ENCODE peak calls at places on chromosomes 4 and X, in six cellular contexts. X is uterus, W is stomach, Q is body of pancreas, C is right lobe of liver, G is GM12892. O is an unnamed sample.

GRCh38 chrX:51876441-51876840 is 17.0 kb upstream of the MAGED1 start:
- DNase-seq in C (no peak), Q (no peak), W (no peak), G (no peak), X (no peak), O (no peak)

GRCh38 chrX:28324306-28324705 is 262.9 kb upstream of the IL1RAPL1 start:
- DNase-seq in Q (no peak), G (no peak), C (no peak), X (no peak), W (no peak), O (no peak)

GRCh38 chr4:40316782-40317635 is 18.1 kb upstream of the CHRNA9 start:
- DNase-seq in W (peak; percentile 59), Q (peak; percentile 67), C (no peak), X (peak; percentile 59), G (peak; percentile 39), O (peak; percentile 71)

GRCh38 chr4:10008208-10009005 is 12.9 kb downstream of the SLC2A9 start:
- DNase-seq in C (no peak), W (no peak), X (no peak), G (no peak), Q (no peak), O (no peak)

GRCh38 chrX:41921492-41922124 is 1.7 kb downstream of the CASK start:
- DNase-seq in Q (no peak), W (no peak), X (no peak), G (no peak), C (no peak), O (no peak)

GRCh38 chr4:32958586-32958985 is 2238.4 kb downstream of the PCDH7 start:
- DNase-seq in C (no peak), X (no peak), Q (no peak), W (no peak), G (no peak), O (no peak)

GRCh38 chr4:128241425-128241913 is 46.1 kb downstream of the PGRMC2 start:
- DNase-seq in W (no peak), X (no peak), Q (no peak), C (no peak), G (no peak), O (no peak)

GRCh38 chr4:3518511-3518880 is 13.7 kb downstream of the LRPAP1 start:
- DNase-seq in W (no peak), G (no peak), Q (no peak), C (peak; percentile 18), X (no peak), O (no peak)

GRCh38 chr4:30720021-30720655 is at the start of gene PCDH7:
- DNase-seq in G (peak; percentile 3), W (peak; percentile 37), X (peak; percentile 46), Q (no peak), C (peak; percentile 28), O (no peak)

GRCh38 chr4:47784222-47784621 is 53.6 kb downstream of the CORIN start:
- DNase-seq in W (no peak), Q (no peak), C (no peak), G (no peak), X (no peak), O (no peak)

GRCh38 chr4:48709920-48710319 is 70.2 kb downstream of the FRYL start:
- DNase-seq in X (no peak), C (no peak), G (no peak), W (no peak), Q (no peak), O (no peak)

GRCh38 chr4:10063544-10064300 is 42.4 kb upstream of the SLC2A9 start:
- DNase-seq in Q (peak; percentile 66), G (no peak), X (peak; percentile 50), C (peak; percentile 61), W (peak; percentile 37), O (no peak)

GRCh38 chr4:176387571-176387970 is 67.8 kb downstream of the SPCS3 start:
- DNase-seq in X (no peak), Q (no peak), C (no peak), W (no peak), G (no peak), O (no peak)

GRCh38 chr4:185656467-185656890 is 121.2 kb upstream of the PDLIM3 start:
- DNase-seq in Q (peak; percentile 69), W (peak; percentile 60), X (peak; percentile 30), C (no peak), G (no peak), O (no peak)

GRCh38 chr4:60682901-60683300 is 517.2 kb upstream of the ADGRL3 start:
- DNase-seq in X (no peak), C (no peak), W (no peak), G (no peak), Q (no peak), O (no peak)

GRCh38 chr4:83180469-83180968 is 66.0 kb upstream of the PLAC8 start:
- DNase-seq in C (no peak), G (peak; percentile 15), W (no peak), X (no peak), Q (no peak), O (no peak)

GRCh38 chr4:56424697-56425514 is 10.5 kb downstream of the PPAT start:
- DNase-seq in G (no peak), X (no peak), C (no peak), W (peak; percentile 32), Q (peak; percentile 17), O (no peak)

GRCh38 chr4:77199276-77199675 is 42.3 kb downstream of the CCNG2 start:
- DNase-seq in C (no peak), Q (no peak), W (no peak), X (no peak), G (no peak), O (no peak)

GRCh38 chr4:95268819-95269565 is 279.8 kb downstream of the UNC5C start:
- DNase-seq in G (no peak), X (no peak), Q (no peak), C (no peak), W (no peak), O (no peak)

GRCh38 chrX:48538641-48539344 is 721 bp upstream of the TBC1D25 start:
- DNase-seq in W (no peak), G (no peak), C (no peak), Q (no peak), X (no peak), O (no peak)

GRCh38 chrX:25059273-25059672 is 43.5 kb upstream of the ARX start:
- DNase-seq in Q (no peak), C (no peak), W (no peak), X (no peak), G (no peak), O (no peak)

GRCh38 chr4:137238456-137238855 is 293.8 kb downstream of the PCDH18 start:
- DNase-seq in X (no peak), G (no peak), Q (no peak), C (no peak), W (no peak), O (no peak)

GRCh38 chr4:184955636-184956035 is 62.7 kb upstream of the HELT start:
- DNase-seq in W (no peak), G (peak; percentile 32), C (no peak), X (no peak), Q (no peak), O (no peak)

GRCh38 chr4:29326816-29327215 is 1393.4 kb upstream of the PCDH7 start:
- DNase-seq in Q (no peak), W (no peak), X (no peak), G (no peak), C (no peak), O (no peak)

GRCh38 chr4:151105454-151106032 is 6.1 kb downstream of the RPS3A start:
- DNase-seq in W (no peak), Q (no peak), C (no peak), X (no peak), G (no peak), O (no peak)
- TF ChIP-seq POLR2A in W (no peak), Q (no peak), C (no peak), X (no peak), G (peak; percentile 47), O (no peak)

DNA sequence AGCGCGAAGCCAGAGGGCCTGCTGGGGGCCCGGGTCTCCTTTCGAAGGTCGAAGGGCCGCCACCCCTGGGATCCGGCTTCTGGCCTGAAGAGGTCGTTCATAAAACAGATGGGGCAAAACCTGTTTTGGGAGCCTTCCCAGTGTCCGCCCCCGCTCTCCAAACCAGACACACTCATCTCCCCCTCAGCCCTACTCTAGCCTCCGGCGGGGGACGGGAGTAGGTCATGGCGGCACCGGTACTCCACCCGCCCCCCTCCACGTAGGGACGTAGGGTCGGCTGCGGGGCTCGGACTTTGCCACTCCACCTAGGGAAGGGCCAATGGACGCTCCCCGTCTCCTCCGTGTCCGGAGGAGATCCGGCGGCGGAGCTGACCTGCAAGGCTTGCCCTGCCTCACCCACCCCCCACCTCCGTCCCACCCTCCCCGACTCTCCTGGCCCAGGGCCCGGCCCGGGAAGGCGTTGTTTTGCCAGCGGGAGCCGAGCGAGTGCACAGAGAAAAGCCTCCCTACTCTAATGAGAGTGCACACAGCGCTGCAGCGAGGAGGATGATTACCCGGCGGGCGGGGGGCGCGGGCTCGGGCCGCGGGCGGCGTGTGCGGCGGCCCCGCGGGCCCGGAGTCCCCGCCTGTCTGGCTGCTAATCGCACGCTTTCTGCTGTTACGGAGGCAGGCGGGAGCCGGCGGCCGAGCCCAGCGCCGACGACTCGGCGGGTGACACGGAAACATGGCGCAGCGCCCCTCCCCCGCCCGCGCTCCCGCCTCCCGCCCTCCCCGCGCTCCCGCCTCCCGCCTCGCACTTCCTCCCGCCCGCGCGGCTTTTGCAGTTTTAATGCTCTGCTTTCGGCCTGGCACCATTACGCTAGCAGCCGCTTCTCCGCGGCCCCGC is 8.3 kb upstream of the BCOR start:
- DNase-seq in X (peak; percentile 68), Q (peak; percentile 76), G (peak; percentile 47), W (peak; percentile 77), C (peak; percentile 81), O (no peak)
- TF ChIP-seq POLR2A in X (no peak), Q (no peak), G (no peak), W (no peak), C (no peak), O (no peak)

DNA sequence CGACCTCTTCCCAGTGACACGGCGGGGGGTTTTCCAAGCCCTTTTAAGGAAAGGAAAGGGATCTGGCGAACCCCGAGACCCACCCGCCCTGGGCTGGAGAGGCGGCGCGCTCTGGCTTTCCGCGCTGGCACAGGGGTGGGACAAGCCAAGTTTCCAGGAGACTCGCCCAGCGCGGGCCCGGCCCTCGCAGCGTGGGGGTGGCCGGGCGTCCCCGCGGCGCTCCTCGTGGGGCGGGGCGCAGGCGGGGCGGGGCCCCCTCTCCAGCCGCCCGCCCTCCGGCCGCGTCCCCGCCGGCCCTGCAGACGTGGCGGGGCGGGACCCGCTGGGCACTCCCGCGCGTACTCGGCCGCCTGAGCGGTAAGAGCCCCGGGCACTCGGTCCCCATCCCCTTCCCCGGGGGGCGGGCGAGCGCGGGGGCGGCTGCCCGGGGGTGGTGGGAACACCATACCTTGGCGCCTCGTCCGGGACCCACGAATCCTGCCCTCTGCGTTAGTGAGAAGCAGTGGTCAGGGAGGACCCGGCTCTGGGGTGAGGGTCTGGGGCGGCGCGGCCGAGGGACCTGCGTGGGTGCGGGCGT is at the start of gene FAM114A1:
- DNase-seq in C (peak; percentile 91), G (peak; percentile 79), X (peak; percentile 83), Q (peak; percentile 85), W (peak; percentile 87), O (peak; percentile 89)
- TF ChIP-seq POLR2A in C (peak; percentile 74), G (no peak), X (peak; percentile 54), Q (peak; percentile 69), W (no peak), O (peak; percentile 49)

DNA sequence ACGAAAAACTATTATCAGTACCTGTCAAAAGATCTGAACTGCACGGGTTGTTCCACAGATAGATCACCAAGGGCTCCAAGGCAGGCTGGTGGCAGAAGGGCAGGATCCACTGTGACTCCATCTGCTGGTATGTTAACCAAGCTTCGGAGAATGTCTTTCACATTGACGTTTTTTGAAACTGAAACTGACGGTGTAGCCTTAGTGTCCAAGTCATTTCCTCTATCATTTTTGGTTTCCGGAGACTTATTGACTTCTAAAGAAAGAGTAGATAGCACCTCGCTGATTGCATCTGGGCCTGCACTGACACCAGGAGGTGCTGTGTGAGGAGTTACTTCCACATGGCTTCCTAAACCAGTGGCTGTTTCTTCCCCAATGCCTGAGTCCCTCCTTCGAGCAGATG is 186.9 kb downstream of the LRBA start:
- DNase-seq in G (peak; percentile 9), X (no peak), W (no peak), Q (no peak), C (no peak), O (no peak)
- TF ChIP-seq POLR2A in G (no peak), X (no peak), W (no peak), Q (no peak), C (no peak), O (no peak)